ENCODE peak calls at places on chromosomes 11 and 22, in four cellular contexts. G is epithelial cell of esophagus; N is upper lobe of right lung; T is activated CD4-positive, alpha-beta T cell treated with anti-CD3 and anti-CD28 coated beads, Interleukin-2, amount 10 ng/mL, durations not matched to agents 7 days and 5 days. Z is an unnamed sample.
A peak's percentile ranks its signal among the peaks of the same experiment; 100 is the strongest.

GRCh38 chr22:49412236-49412635 is 415.4 kb downstream of the BRD1 start:
- DNase-seq in G (no peak), N (no peak), T (no peak), Z (no peak)

GRCh38 chr22:26330971-26331625 is 98.0 kb upstream of the ASPHD2 start:
- DNase-seq in G (peak; percentile 71), N (no peak), T (peak; percentile 69), Z (peak; percentile 26)

GRCh38 chr11:128610765-128611617 is 23.6 kb upstream of the ETS1 start:
- DNase-seq in G (no peak), N (no peak), T (peak; percentile 65), Z (no peak)

GRCh38 chr11:76201672-76202412 is 4.5 kb downstream of the WNT11 start:
- DNase-seq in G (no peak), N (no peak), T (no peak), Z (no peak)

GRCh38 chr11:77309401-77310085 is 8.1 kb upstream of the GDPD4 start:
- DNase-seq in G (no peak), N (no peak), T (no peak), Z (no peak)

GRCh38 chr11:134905966-134906955 is 494.2 kb upstream of the B3GAT1 start:
- DNase-seq in G (no peak), N (no peak), T (no peak), Z (no peak)

GRCh38 chr22:18152519-18152918 is 2.5 kb downstream of the USP18 start:
- DNase-seq in G (no peak), N (peak; percentile 37), T (peak; percentile 72), Z (no peak)

GRCh38 chr11:1049911-1050580 is 13.5 kb upstream of the MUC6 start:
- DNase-seq in G (no peak), N (no peak), T (no peak), Z (no peak)

GRCh38 chr11:39772525-39773137 is 1686.8 kb downstream of the LRRC4C start:
- DNase-seq in G (no peak), N (no peak), T (no peak), Z (no peak)

GRCh38 chr11:18890615-18891014 is 48.6 kb downstream of the MRGPRX1 start:
- DNase-seq in G (no peak), N (no peak), T (no peak), Z (no peak)

GRCh38 chr11:102559839-102560238 is 29.3 kb upstream of the MMP7 start:
- DNase-seq in G (no peak), N (no peak), T (peak; percentile 25), Z (no peak)

GRCh38 chr22:24496661-24497060 is 1.5 kb downstream of the UPB1 start:
- DNase-seq in G (no peak), N (no peak), T (no peak), Z (no peak)

GRCh38 chr11:6650980-6651379 is 4.6 kb downstream of the DCHS1 start:
- DNase-seq in G (peak; percentile 5), N (no peak), T (no peak), Z (no peak)

GRCh38 chr22:23849009-23850006 is 8.4 kb upstream of the SLC2A11 start:
- DNase-seq in G (peak; percentile 73), N (peak; percentile 92), T (peak; percentile 85), Z (peak; percentile 19)

GRCh38 chr11:117179048-117179999 is 781 bp downstream of the SIDT2 start:
- DNase-seq in G (no peak), N (peak; percentile 78), T (peak; percentile 59), Z (no peak)

GRCh38 chr11:35173011-35173511 is 34.1 kb downstream of the CD44 start:
- DNase-seq in G (no peak), N (peak; percentile 63), T (no peak), Z (peak; percentile 90)

GRCh38 chr11:24678956-24679355 is 182.1 kb downstream of the LUZP2 start:
- DNase-seq in G (no peak), N (no peak), T (no peak), Z (no peak)

GRCh38 chr11:1211838-1212237 is 11.0 kb upstream of the MUC5B start:
- DNase-seq in G (no peak), N (no peak), T (no peak), Z (no peak)

GRCh38 chr22:35703861-35704584 is 13.6 kb upstream of the APOL5 start:
- DNase-seq in G (no peak), N (no peak), T (no peak), Z (no peak)

GRCh38 chr11:40467771-40468170 is 991.7 kb downstream of the LRRC4C start:
- DNase-seq in G (no peak), N (no peak), T (no peak), Z (no peak)

GRCh38 chr22:37803636-37804371 is 3.9 kb upstream of the GCAT start:
- DNase-seq in G (no peak), N (no peak), T (no peak), Z (no peak)

GRCh38 chr22:49166211-49166610 is 661.5 kb downstream of the BRD1 start:
- DNase-seq in G (no peak), N (no peak), T (no peak), Z (no peak)

GRCh38 chr11:10382518-10382917 is 72.5 kb upstream of the AMPD3 start:
- DNase-seq in G (peak; percentile 25), N (no peak), T (no peak), Z (no peak)

GRCh38 chr22:45105281-45105700 is 58.4 kb upstream of the NUP50 start:
- DNase-seq in G (peak; percentile 82), N (no peak), T (no peak), Z (peak; percentile 85)

GRCh38 chr11:70555092-70555491 is 156.8 kb downstream of the CTTN start:
- DNase-seq in G (no peak), N (no peak), T (no peak), Z (no peak)

GRCh38 chr11:119478711-119479285 is 55.8 kb upstream of the THY1 start:
- DNase-seq in G (no peak), N (no peak), T (no peak), Z (no peak)

GRCh38 chr11:79047980-79048379 is 392.9 kb downstream of the TENM4 start:
- DNase-seq in G (no peak), N (no peak), T (no peak), Z (no peak)

GRCh38 chr22:20086101-20086599 is 6.1 kb downstream of the DGCR8 start:
- DNase-seq in G (no peak), N (no peak), T (no peak), Z (no peak)